ENCODE peak calls at places on chromosomes 4 and X, in six cellular contexts. A is keratinocyte, Y is naive B cell, C is glutamatergic neuron, X is M059J, F is anterior cingulate cortex. U is an unnamed sample.

GRCh38 chr4:82776925-82777542 is 21.6 kb downstream of the SCD5 start:
- DNase-seq in A (no peak), Y (no peak), C (no peak), X (peak; percentile 31), F (no peak), U (no peak)

GRCh38 chrX:134377537-134377936 is 82.4 kb upstream of the HPRT1 start:
- DNase-seq in A (no peak), Y (no peak), C (no peak), X (peak; percentile 55), F (no peak), U (no peak)

GRCh38 chr4:110042540-110043517 is 130.1 kb downstream of the EGF start:
- DNase-seq in A (no peak), Y (no peak), C (peak; percentile 16), X (no peak), F (no peak), U (no peak)

GRCh38 chr4:114600066-114600552 is 1.5 kb downstream of the UGT8 start:
- DNase-seq in A (no peak), Y (no peak), C (no peak), X (no peak), F (no peak), U (no peak)

GRCh38 chr4:154073107-154073817 is 284.4 kb upstream of the SFRP2 start:
- DNase-seq in A (no peak), Y (no peak), C (no peak), X (peak; percentile 89), F (no peak), U (no peak)

GRCh38 chr4:156194896-156195295 is 241.2 kb upstream of the CTSO start:
- DNase-seq in A (no peak), Y (no peak), C (no peak), X (peak; percentile 60), F (no peak), U (no peak)

GRCh38 chrX:50618788-50619558 is 148.3 kb upstream of the DGKK start:
- DNase-seq in A (no peak), Y (no peak), C (no peak), X (no peak), F (no peak), U (no peak)

GRCh38 chr4:139617702-139618490 is 47.7 kb upstream of the MGST2 start:
- DNase-seq in A (no peak), Y (no peak), C (no peak), X (no peak), F (no peak), U (no peak)

GRCh38 chrX:38805294-38806053 is 4.2 kb downstream of the MID1IP1 start:
- DNase-seq in A (no peak), Y (peak; percentile 58), C (peak; percentile 44), X (peak; percentile 75), F (no peak), U (peak; percentile 35)

GRCh38 chr4:89836031-89836777 is 757 bp downstream of the SNCA start:
- DNase-seq in A (no peak), Y (no peak), C (peak; percentile 24), X (peak; percentile 3), F (no peak), U (peak; percentile 28)

GRCh38 chrX:91435465-91435864 is 826 bp downstream of the PABPC5 start:
- DNase-seq in A (no peak), Y (no peak), C (peak; percentile 19), X (no peak), F (no peak), U (no peak)

GRCh38 chr4:40395908-40396806 is 61.0 kb downstream of the CHRNA9 start:
- DNase-seq in A (no peak), Y (no peak), C (no peak), X (peak; percentile 36), F (no peak), U (no peak)

GRCh38 chr4:85726555-85726954 is 251.6 kb downstream of the ARHGAP24 start:
- DNase-seq in A (no peak), Y (no peak), C (no peak), X (no peak), F (no peak), U (no peak)

GRCh38 chr4:79050521-79050880 is 111.3 kb upstream of the PAQR3 start:
- DNase-seq in A (no peak), Y (no peak), C (peak; percentile 85), X (no peak), F (no peak), U (no peak)

GRCh38 chr4:182895791-182896292 is 21.3 kb downstream of the DCTD start:
- DNase-seq in A (no peak), Y (no peak), C (no peak), X (no peak), F (no peak), U (no peak)